ENCODE peak calls at places on chromosomes 4 and X, in four cellular contexts. One of them, this sample, is unnamed.
A peak's percentile ranks its signal among the peaks of the same experiment; 100 is the strongest.

GRCh38 chrX:46125139-46125538 is 420.1 kb downstream of the ZNF674 start:
- DNase-seq in neural progenitor cell: no peak
- DNase-seq in astrocyte: no peak
- DNase-seq in fibroblast of lung: peak; percentile 17
- DNase-seq in this sample: no peak

GRCh38 chr4:2412534-2412884 is 5.9 kb downstream of the ZFYVE28 start:
- DNase-seq in astrocyte: no peak
- DNase-seq in fibroblast of lung: no peak
- DNase-seq in neural progenitor cell: no peak
- DNase-seq in this sample: no peak

GRCh38 chr4:24912252-24913098 is at the start of gene CCDC149:
- DNase-seq in fibroblast of lung: peak; percentile 74
- DNase-seq in astrocyte: peak; percentile 55
- DNase-seq in neural progenitor cell: peak; percentile 89
- DNase-seq in this sample: peak; percentile 92

GRCh38 chr4:7429601-7430078 is 5.1 kb downstream of the PSAPL1 start:
- DNase-seq in fibroblast of lung: no peak
- DNase-seq in neural progenitor cell: no peak
- DNase-seq in astrocyte: no peak
- DNase-seq in this sample: peak; percentile 37

GRCh38 chr4:56844817-56845580 is 23.5 kb upstream of the SPINK2 start:
- DNase-seq in astrocyte: no peak
- DNase-seq in fibroblast of lung: no peak
- DNase-seq in neural progenitor cell: peak; percentile 49
- DNase-seq in this sample: peak; percentile 81

GRCh38 chr4:182863501-182863900 is 53.7 kb downstream of the DCTD start:
- DNase-seq in fibroblast of lung: no peak
- DNase-seq in neural progenitor cell: no peak
- DNase-seq in astrocyte: no peak
- DNase-seq in this sample: peak; percentile 45

GRCh38 chr4:172772781-172773180 is 395.8 kb upstream of the GALNT7 start:
- DNase-seq in fibroblast of lung: no peak
- DNase-seq in neural progenitor cell: no peak
- DNase-seq in astrocyte: no peak
- DNase-seq in this sample: no peak

GRCh38 chr4:7585768-7586167 is 151.0 kb upstream of the PSAPL1 start:
- DNase-seq in fibroblast of lung: peak; percentile 48
- DNase-seq in neural progenitor cell: no peak
- DNase-seq in astrocyte: peak; percentile 27
- DNase-seq in this sample: no peak

GRCh38 chrX:13283968-13284914 is 35.6 kb downstream of the ATXN3L start:
- DNase-seq in astrocyte: peak; percentile 90
- DNase-seq in neural progenitor cell: peak; percentile 75
- DNase-seq in fibroblast of lung: peak; percentile 91
- DNase-seq in this sample: peak; percentile 51

GRCh38 chr4:136400829-136401228 is 1131.5 kb downstream of the PCDH18 start:
- DNase-seq in fibroblast of lung: no peak
- DNase-seq in neural progenitor cell: peak; percentile 54
- DNase-seq in astrocyte: no peak
- DNase-seq in this sample: peak; percentile 39

GRCh38 chr4:7167706-7168105 is 24.6 kb upstream of the SORCS2 start:
- DNase-seq in neural progenitor cell: no peak
- DNase-seq in astrocyte: no peak
- DNase-seq in fibroblast of lung: no peak
- DNase-seq in this sample: peak; percentile 48

GRCh38 chr4:35325908-35326453 is 918.3 kb downstream of the ARAP2 start:
- DNase-seq in neural progenitor cell: no peak
- DNase-seq in astrocyte: no peak
- DNase-seq in fibroblast of lung: no peak
- DNase-seq in this sample: no peak

GRCh38 chr4:70901607-70901983 is 574 bp upstream of the MOB1B start:
- DNase-seq in neural progenitor cell: no peak
- DNase-seq in astrocyte: no peak
- DNase-seq in fibroblast of lung: no peak
- DNase-seq in this sample: no peak

GRCh38 chr4:153064571-153064970 is 128.4 kb downstream of the FHDC1 start:
- DNase-seq in astrocyte: no peak
- DNase-seq in fibroblast of lung: no peak
- DNase-seq in neural progenitor cell: peak; percentile 47
- DNase-seq in this sample: peak; percentile 61

GRCh38 chr4:40583850-40584439 is 45.7 kb downstream of the RBM47 start:
- DNase-seq in astrocyte: no peak
- DNase-seq in neural progenitor cell: no peak
- DNase-seq in fibroblast of lung: no peak
- DNase-seq in this sample: no peak

GRCh38 chrX:73214366-73215094 is at the start of gene NAP1L2:
- DNase-seq in astrocyte: peak; percentile 42
- DNase-seq in neural progenitor cell: peak; percentile 61
- DNase-seq in fibroblast of lung: peak; percentile 54
- DNase-seq in this sample: peak; percentile 26

GRCh38 chrX:8868906-8869305 is 67.7 kb upstream of the FAM9A start:
- DNase-seq in fibroblast of lung: peak; percentile 29
- DNase-seq in astrocyte: no peak
- DNase-seq in neural progenitor cell: no peak
- DNase-seq in this sample: no peak

DNA sequence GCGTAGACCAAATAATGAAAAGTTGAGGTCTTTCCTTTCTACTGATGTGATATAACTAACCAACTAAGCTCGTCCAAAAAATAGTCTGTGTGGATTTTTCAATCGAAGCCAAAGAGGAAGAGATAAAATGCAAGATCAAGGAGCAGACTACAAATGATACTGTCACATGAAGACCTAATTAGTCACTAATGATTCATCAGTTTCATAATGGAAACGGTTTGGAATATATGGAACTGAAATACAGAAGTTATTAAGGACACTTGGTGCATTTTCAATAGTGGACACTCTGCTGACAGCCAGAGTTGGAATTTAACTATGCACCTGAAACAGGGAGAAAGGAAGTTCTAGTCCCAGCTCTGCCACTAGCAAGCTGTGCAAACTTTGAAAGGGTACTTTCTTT is 119.8 kb downstream of the GUCY2F start:
- DNase-seq in neural progenitor cell: no peak
- DNase-seq in fibroblast of lung: no peak
- DNase-seq in astrocyte: no peak
- DNase-seq in this sample: no peak
- H3K27me3 ChIP-seq in neural progenitor cell: no peaks in the 10 kb centered on the region
- H3K27me3 ChIP-seq in fibroblast of lung: no peaks in the 10 kb centered on the region
- H3K27me3 ChIP-seq in astrocyte: no peaks in the 10 kb centered on the region
- H3K27me3 ChIP-seq in this sample: no peaks in the 10 kb centered on the region

GRCh38 chrX:142233400-142233799 is 28.3 kb upstream of the MAGEC2 start:
- DNase-seq in fibroblast of lung: no peak
- DNase-seq in neural progenitor cell: peak; percentile 69
- DNase-seq in astrocyte: no peak
- DNase-seq in this sample: peak; percentile 31
- H3K27me3 ChIP-seq in fibroblast of lung: no peaks in the 10 kb centered on the region
- H3K27me3 ChIP-seq in neural progenitor cell: no peaks in the 10 kb centered on the region
- H3K27me3 ChIP-seq in astrocyte: no peaks in the 10 kb centered on the region
- H3K27me3 ChIP-seq in this sample: no peaks in the 10 kb centered on the region

GRCh38 chr4:141339966-141340365 is 119.3 kb downstream of the ZNF330 start:
- DNase-seq in fibroblast of lung: peak; percentile 65
- DNase-seq in astrocyte: peak; percentile 47
- DNase-seq in neural progenitor cell: no peak
- DNase-seq in this sample: no peak

GRCh38 chr4:141331534-141332358 is 111.1 kb downstream of the ZNF330 start:
- DNase-seq in neural progenitor cell: no peak
- DNase-seq in astrocyte: no peak
- DNase-seq in fibroblast of lung: no peak
- DNase-seq in this sample: no peak

GRCh38 chr4:141338238-141338637 is 117.5 kb downstream of the ZNF330 start:
- DNase-seq in neural progenitor cell: no peak
- DNase-seq in fibroblast of lung: no peak
- DNase-seq in astrocyte: no peak
- DNase-seq in this sample: no peak

GRCh38 chr4:141339386-141339785 is 118.7 kb downstream of the ZNF330 start:
- DNase-seq in astrocyte: peak; percentile 18
- DNase-seq in neural progenitor cell: peak; percentile 4
- DNase-seq in fibroblast of lung: peak; percentile 23
- DNase-seq in this sample: no peak

DNA sequence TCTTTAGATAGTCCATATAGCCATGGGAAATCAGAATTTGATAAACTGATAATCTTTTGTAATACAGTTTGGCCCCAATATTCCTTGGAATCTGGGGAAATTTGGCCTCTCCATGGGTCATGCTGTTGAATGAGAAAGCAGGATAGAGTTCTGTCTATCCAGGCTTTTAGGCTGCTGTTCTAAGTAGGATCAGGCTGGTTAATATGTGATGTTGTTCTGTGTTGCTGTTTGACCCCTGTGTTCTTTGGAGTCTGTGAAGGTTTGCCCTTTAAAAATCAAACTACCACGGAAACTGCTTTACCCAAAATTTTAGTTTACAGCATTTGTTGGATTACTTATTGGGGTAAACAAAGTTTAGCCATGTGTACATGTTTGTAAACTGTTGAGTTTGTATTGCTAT is 114.5 kb downstream of the ZNF330 start:
- DNase-seq in neural progenitor cell: no peak
- DNase-seq in astrocyte: no peak
- DNase-seq in fibroblast of lung: no peak
- DNase-seq in this sample: no peak
- H3K27me3 ChIP-seq in neural progenitor cell: peaks cover 7% of the 10 kb centered on the region
- H3K27me3 ChIP-seq in astrocyte: no peaks in the 10 kb centered on the region
- H3K27me3 ChIP-seq in fibroblast of lung: no peaks in the 10 kb centered on the region
- H3K27me3 ChIP-seq in this sample: no peaks in the 10 kb centered on the region

DNA sequence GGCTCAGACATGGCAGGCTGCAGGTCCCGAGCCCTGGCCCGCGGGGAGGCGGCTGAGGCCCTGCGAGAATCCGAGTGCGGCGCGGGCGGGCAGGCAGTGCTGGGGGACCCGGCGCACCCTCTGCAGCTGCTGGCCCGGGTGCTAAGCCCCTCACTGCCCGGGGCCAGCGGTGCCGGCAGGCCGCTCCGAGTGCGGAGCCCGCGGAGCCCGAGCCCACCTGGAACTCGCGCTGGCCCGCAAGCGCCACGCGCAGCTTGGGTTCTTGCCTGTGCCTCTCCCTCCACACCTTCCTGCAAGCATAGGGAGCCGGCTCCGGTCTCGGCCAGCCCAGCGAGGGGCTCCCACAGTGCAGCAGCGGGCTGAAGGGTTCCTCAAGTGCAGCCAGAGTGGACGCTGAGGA is 97.5 kb downstream of the QDPR start:
- DNase-seq in astrocyte: no peak
- DNase-seq in fibroblast of lung: no peak
- DNase-seq in neural progenitor cell: no peak
- DNase-seq in this sample: no peak
- H3K27me3 ChIP-seq in astrocyte: no peaks in the 10 kb centered on the region
- H3K27me3 ChIP-seq in fibroblast of lung: no peaks in the 10 kb centered on the region
- H3K27me3 ChIP-seq in neural progenitor cell: no peaks in the 10 kb centered on the region
- H3K27me3 ChIP-seq in this sample: no peaks in the 10 kb centered on the region

DNA sequence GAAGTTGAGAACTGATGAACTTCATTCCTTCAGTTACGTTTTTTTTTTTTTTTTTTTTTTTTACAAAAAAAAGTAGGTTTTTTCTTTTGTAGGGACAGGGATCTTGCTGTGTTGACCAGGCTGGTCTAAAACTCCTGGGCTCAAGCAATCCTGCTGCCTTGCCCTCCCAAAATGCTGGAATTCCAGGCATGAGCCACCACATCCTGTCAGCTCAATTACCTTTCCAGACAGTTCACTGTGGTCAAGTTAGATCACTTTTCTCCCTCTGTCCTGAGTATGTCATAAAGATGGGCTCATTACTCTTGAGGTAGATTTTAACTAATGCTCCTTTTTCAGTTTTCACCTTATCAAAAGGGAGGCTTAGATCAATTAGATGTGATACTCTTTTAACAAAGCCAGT is 10.8 kb upstream of the NR3C2 start:
- DNase-seq in fibroblast of lung: no peak
- DNase-seq in neural progenitor cell: no peak
- DNase-seq in astrocyte: no peak
- DNase-seq in this sample: no peak
- H3K27me3 ChIP-seq in fibroblast of lung: no peaks in the 10 kb centered on the region
- H3K27me3 ChIP-seq in neural progenitor cell: peaks cover 6% of the 10 kb centered on the region
- H3K27me3 ChIP-seq in astrocyte: no peaks in the 10 kb centered on the region
- H3K27me3 ChIP-seq in this sample: no peaks in the 10 kb centered on the region